ENCODE peak calls at places on chromosomes 4 and X, in ten cellular contexts. F is heart left ventricle, W is endodermal cell, H is GM06990, V is tibial nerve, L is PC-3, Q is pancreas, J is tibial artery, E is keratinocyte, Z is testis. M is an unnamed sample.

GRCh38 chrX:39689374-39690104 is 408.2 kb downstream of the BCOR start:
- DNase-seq in F (no peak), W (peak; percentile 84), H (no peak), V (no peak), L (no peak), Q (no peak), J (no peak), E (no peak), Z (no peak), M (no peak)

GRCh38 chr4:105075045-105075444 is 71.6 kb upstream of the TET2 start:
- DNase-seq in F (no peak), W (no peak), H (no peak), V (no peak), L (no peak), Q (no peak), J (no peak), E (no peak), Z (no peak), M (no peak)

GRCh38 chrX:47885501-47885900 is 48.8 kb downstream of the ZNF81 start:
- DNase-seq in F (no peak), W (no peak), H (no peak), V (no peak), L (no peak), Q (no peak), J (no peak), E (no peak), Z (no peak), M (no peak)

GRCh38 chrX:115058276-115058675 is 40.9 kb upstream of the IL13RA2 start:
- DNase-seq in F (no peak), W (no peak), H (no peak), V (no peak), L (peak; percentile 45), Q (no peak), J (no peak), E (no peak), Z (no peak), M (peak; percentile 85)

GRCh38 chr4:40736910-40737309 is 12.8 kb upstream of the NSUN7 start:
- DNase-seq in F (no peak), W (no peak), H (no peak), V (no peak), L (peak; percentile 42), Q (no peak), J (no peak), E (no peak), Z (no peak), M (no peak)

GRCh38 chr4:100421356-100421978 is 96.4 kb downstream of the EMCN start:
- DNase-seq in F (no peak), W (no peak), H (no peak), V (no peak), L (peak; percentile 43), Q (no peak), J (no peak), E (no peak), Z (no peak), M (no peak)

GRCh38 chrX:108362026-108362425 is 76.2 kb downstream of the COL4A6 start:
- DNase-seq in F (no peak), W (no peak), H (no peak), V (no peak), L (peak; percentile 20), Q (no peak), J (no peak), E (no peak), Z (no peak), M (no peak)

GRCh38 chr4:190017357-190018200 is 9.5 kb downstream of the FRG2 start:
- DNase-seq in F (no peak), W (peak; percentile 54), H (no peak), V (no peak), L (no peak), Q (no peak), J (no peak), E (no peak), Z (no peak), M (no peak)

GRCh38 chrX:104183685-104184084 is 17.4 kb downstream of the FAM199X start:
- DNase-seq in F (no peak), W (no peak), H (no peak), V (no peak), L (no peak), Q (no peak), J (no peak), E (no peak), Z (no peak), M (no peak)

DNA sequence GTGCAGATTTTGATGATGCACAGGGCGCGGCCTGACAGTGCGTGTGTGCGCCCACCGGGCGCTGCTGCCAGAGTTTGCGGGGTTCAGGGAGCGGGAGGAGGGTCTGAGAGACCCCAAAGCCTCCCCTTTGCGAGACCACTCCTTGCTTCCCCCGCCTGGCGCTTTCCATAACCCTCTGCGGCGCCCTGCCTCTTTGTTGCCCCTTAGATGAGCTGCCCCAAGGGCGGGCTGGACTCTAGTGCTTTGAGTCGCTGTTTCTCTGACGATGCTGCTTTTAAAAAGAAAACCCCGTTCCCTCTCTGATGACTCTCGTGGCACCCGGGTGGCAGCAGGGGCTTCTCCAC is 9.9 kb downstream of the MSX1 start:
- DNase-seq in F (no peak), W (peak; percentile 56), H (no peak), V (no peak), L (no peak), Q (no peak), J (no peak), E (no peak), Z (no peak), M (no peak)
- TF ChIP-seq CTCF in F (no peak), W (no peak), H (no peak), V (no peak), L (no peak), Q (no peak), J (no peak), E (no peak), Z (no peak), M (no peak)

GRCh38 chrX:42955349-42955748 is 177.4 kb upstream of the PPP1R2C start:
- DNase-seq in F (no peak), W (no peak), H (peak; percentile 55), V (no peak), L (no peak), Q (no peak), J (no peak), E (no peak), Z (no peak), M (no peak)
- H3K27me3 ChIP-seq in F (no peaks in the 10 kb centered on the region), W (no peaks in the 10 kb centered on the region), H (no peaks in the 10 kb centered on the region), V (peaks cover 3% of the 10 kb centered on the region), L (no peaks in the 10 kb centered on the region), Q (no peaks in the 10 kb centered on the region), J (no peaks in the 10 kb centered on the region), E (peaks cover 2% of the 10 kb centered on the region), Z (no peaks in the 10 kb centered on the region), M (no peaks in the 10 kb centered on the region)

DNA sequence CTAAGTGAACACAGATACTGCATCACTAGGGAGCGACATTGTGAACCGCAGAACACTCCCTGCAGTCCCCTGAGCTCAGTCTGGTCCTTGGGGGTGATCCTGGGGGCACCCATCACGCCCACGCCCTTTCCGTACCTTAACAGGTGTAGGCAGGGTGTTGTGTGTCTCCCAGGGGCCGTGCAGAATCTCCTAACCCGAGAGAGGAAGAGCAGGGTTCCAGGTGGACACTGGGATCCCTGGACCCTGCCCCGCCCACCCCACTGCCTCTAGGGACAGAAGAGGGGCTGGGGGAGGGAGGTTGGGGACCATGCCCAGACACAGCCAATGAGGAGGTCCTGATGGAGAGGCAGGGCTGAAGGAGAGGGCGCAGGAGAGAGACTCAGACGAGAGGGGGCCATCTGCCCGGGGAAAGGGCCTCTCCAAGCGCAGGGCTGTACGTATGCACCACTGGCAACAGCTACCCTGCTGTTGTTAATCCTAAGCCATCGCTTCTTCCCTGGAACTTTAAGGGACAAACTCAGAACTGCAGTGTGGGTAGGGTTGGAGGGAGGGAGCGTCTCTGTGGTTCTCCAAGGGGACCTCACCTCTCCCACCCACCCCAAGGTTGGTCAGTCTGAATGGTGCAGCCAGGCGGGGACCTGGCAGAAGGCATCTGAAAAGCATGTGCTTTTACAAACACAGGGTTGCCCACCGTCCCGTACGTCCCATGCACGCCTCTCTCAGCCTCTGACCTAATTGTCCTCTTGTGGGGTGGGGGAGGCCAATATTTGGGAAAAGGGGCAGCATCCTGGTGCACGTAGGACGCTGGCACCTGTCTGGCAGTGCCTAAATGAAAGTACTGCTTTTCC is 2.4 kb downstream of the P2RY8 start:
- DNase-seq in F (no peak), W (peak; percentile 74), H (peak; percentile 73), V (no peak), L (no peak), Q (no peak), J (peak; percentile 62), E (no peak), Z (no peak), M (no peak)
- H3K4me3 ChIP-seq in F (peak overlapping the region; percentile 42), W (no peak overlapping the region), H (peak overlapping the region; percentile 99), V (no peak overlapping the region), L (no peak overlapping the region), Q (no peak overlapping the region), J (peak overlapping the region; percentile 43), E (no peak overlapping the region), Z (no peak overlapping the region), M (no peak overlapping the region)

DNA sequence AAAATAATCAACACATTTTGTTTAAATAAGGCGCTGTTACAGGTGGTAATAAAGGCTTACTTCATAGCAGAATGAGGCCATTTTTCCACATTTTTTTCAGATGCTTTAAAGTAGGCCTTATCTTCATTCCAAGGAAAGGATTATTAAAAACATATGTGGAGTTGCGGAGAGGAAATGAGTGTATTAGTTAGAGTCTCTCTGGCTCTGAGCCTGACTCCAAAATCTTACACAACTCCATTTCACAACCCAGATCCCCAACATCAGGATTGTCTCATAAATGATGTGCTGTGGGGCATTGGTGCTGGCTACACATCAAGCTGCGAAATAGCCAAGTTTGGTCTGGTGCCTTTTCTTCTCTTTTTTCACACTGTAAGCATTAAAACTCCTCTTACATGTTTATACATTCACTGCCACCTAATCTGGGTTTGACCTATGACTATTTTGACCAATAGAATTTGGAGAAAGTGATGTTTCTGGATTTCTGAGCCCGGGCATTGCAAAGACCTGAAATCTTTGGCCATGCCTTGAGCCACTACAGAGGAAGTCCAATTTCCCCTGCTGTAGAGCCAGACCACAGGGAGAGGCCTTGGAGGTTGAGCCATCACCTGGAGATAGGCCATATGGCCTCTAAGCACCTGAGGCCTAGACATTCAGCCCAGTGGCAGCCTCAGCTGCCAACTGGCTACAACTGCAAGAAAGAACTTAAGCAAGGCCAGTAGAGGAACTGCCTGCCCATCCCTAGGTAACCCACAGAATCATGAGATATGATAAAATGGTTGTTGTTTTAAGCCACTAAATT is 16.7 kb upstream of the SOD3 start:
- DNase-seq in F (no peak), W (no peak), H (no peak), V (peak; percentile 46), L (no peak), Q (no peak), J (peak; percentile 74), E (no peak), Z (peak; percentile 32), M (peak; percentile 98)
- TF ChIP-seq CTCF in F (no peak), W (no peak), H (no peak), V (no peak), L (no peak), Q (no peak), J (no peak), E (no peak), Z (no peak), M (no peak)

M was measured in BJ.